ENCODE peak calls at places on chromosomes 5 and 9, in four cellular contexts. C is cardiac muscle cell, J is body of pancreas, L is upper lobe of left lung. M is an unnamed sample.

GRCh38 chr5:140169410-140169809 is 5.6 kb upstream of the CYSTM1 start:
- DNase-seq in J (no peak), L (no peak), C (peak; percentile 35), M (no peak)

GRCh38 chr9:72858089-72858912 is 94.6 kb downstream of the ALDH1A1 start:
- DNase-seq in C (peak; percentile 34), J (peak; percentile 55), L (no peak), M (no peak)

GRCh38 chr5:109937951-109938350 is 248.2 kb downstream of the MAN2A1 start:
- DNase-seq in C (no peak), L (no peak), J (no peak), M (no peak)

GRCh38 chr9:23830949-23831730 is 5.1 kb upstream of the ELAVL2 start:
- DNase-seq in J (no peak), L (no peak), C (no peak), M (no peak)

GRCh38 chr9:132074736-132075135 is 4.9 kb downstream of the MED27 start:
- DNase-seq in C (peak; percentile 47), L (no peak), J (no peak), M (no peak)

GRCh38 chr9:133558191-133559126 is 24.0 kb downstream of the ADAMTSL2 start:
- DNase-seq in C (peak; percentile 85), J (no peak), L (peak; percentile 66), M (no peak)

GRCh38 chr9:94577541-94577940 is 16.1 kb downstream of the FBP2 start:
- DNase-seq in J (no peak), L (no peak), C (no peak), M (no peak)

GRCh38 chr5:134345996-134346395 is 21.0 kb downstream of the CDKL3 start:
- DNase-seq in L (no peak), C (no peak), J (no peak), M (no peak)

GRCh38 chr9:114905160-114905940 is 25.0 kb downstream of the TNFSF8 start:
- DNase-seq in J (no peak), L (no peak), C (no peak), M (no peak)

GRCh38 chr5:139134906-139135305 is 63.3 kb downstream of the SIL1 start:
- DNase-seq in J (no peak), C (no peak), L (no peak), M (no peak)

GRCh38 chr5:131366428-131366827 is 102.6 kb downstream of the CDC42SE2 start:
- DNase-seq in J (no peak), C (no peak), L (no peak), M (no peak)

GRCh38 chr5:150224483-150225027 is 34.7 kb downstream of the SLC6A7 start:
- DNase-seq in J (no peak), L (no peak), C (no peak), M (no peak)

GRCh38 chr5:147177125-147177840 is 57.5 kb upstream of the STK32A start:
- DNase-seq in C (peak; percentile 82), L (no peak), J (no peak), M (no peak)

GRCh38 chr5:6311568-6312501 is 66.5 kb downstream of the MED10 start:
- DNase-seq in J (no peak), C (no peak), L (peak; percentile 41), M (no peak)

GRCh38 chr5:142286111-142286510 is 38.7 kb downstream of the SPRY4 start:
- DNase-seq in C (no peak), L (no peak), J (no peak), M (no peak)

GRCh38 chr9:92728831-92729734 is 35.5 kb downstream of the BICD2 start:
- DNase-seq in J (peak; percentile 1), L (no peak), C (no peak), M (no peak)

GRCh38 chr9:86027767-86028166 is 71.6 kb downstream of the GOLM1 start:
- DNase-seq in J (no peak), L (no peak), C (no peak), M (no peak)

GRCh38 chr5:96680759-96681158 is 18.6 kb downstream of the CAST start:
- DNase-seq in J (no peak), L (peak; percentile 28), C (no peak), M (no peak)
- H3K4me1 ChIP-seq in J (no peaks in the 10 kb centered on the region), L (peaks cover 6% of the 10 kb centered on the region), C (no peaks in the 10 kb centered on the region), M (peaks cover 7% of the 10 kb centered on the region)

GRCh38 chr5:141260458-141261237 is 15.5 kb downstream of the PCDHB15 start:
- DNase-seq in J (no peak), L (no peak), C (peak; percentile 3), M (no peak)
- H3K9me3 ChIP-seq in J (peaks cover 4% of the 10 kb centered on the region), L (peaks cover 100% of the 10 kb centered on the region), C (peaks cover 10% of the 10 kb centered on the region), M (peaks cover 100% of the 10 kb centered on the region)

DNA sequence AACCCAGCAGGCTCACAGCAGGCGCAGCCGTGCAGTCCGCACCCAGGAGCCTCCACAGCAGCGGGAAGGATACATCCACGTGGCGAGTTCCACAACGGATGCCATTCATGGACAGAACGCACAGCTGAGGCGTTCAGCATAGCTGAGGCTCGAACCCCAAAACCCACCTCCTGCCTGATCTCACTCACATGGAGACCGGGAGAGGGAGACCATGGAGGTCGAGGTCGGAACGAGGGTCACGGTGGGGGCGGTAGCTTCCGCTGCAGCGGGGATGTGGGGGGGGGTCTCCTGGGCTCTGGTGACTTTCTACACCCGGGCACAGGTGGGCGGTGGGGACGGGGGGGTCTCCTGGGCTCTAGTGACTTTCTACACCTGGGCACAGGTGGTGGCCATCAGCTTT is 17.5 kb downstream of the TERT start:
- DNase-seq in L (no peak), J (no peak), C (no peak), M (no peak)
- H3K36me3 ChIP-seq in L (no peaks in the 10 kb centered on the region), J (no peaks in the 10 kb centered on the region), C (no peaks in the 10 kb centered on the region), M (no peaks in the 10 kb centered on the region)

GRCh38 chr5:137218896-137219295 is 280.2 kb downstream of the SPOCK1 start:
- DNase-seq in C (no peak), L (no peak), J (peak; percentile 40), M (no peak)

GRCh38 chr5:137218471-137218870 is 280.7 kb downstream of the SPOCK1 start:
- DNase-seq in C (peak; percentile 35), J (peak; percentile 49), L (no peak), M (no peak)

GRCh38 chr5:137217599-137218200 is 281.4 kb downstream of the SPOCK1 start:
- DNase-seq in C (peak; percentile 32), J (no peak), L (no peak), M (no peak)

GRCh38 chr5:137215780-137216179 is 283.3 kb downstream of the SPOCK1 start:
- DNase-seq in C (no peak), L (no peak), J (no peak), M (no peak)

GRCh38 chr5:137216976-137217598 is 282.0 kb downstream of the SPOCK1 start:
- DNase-seq in L (no peak), J (no peak), C (no peak), M (no peak)
- H3K4me1 ChIP-seq in L (no peaks in the 10 kb centered on the region), J (peaks cover 77% of the 10 kb centered on the region), C (peaks cover 10% of the 10 kb centered on the region), M (no peaks in the 10 kb centered on the region)

M was measured in lower lobe of right lung.